ENCODE peak calls at places on chromosome 15, in ten cellular contexts. A is AG09319, R is bronchial epithelial cell, J is left lung, V is GM20000, Q is ovary, S is HCT116, K is heart left ventricle, L is breast epithelium, N is uterus. Z is an unnamed sample.

GRCh38 chr15:88792342-88793282 is 10.6 kb upstream of the ACAN start:
- DNase-seq in A (no peak), R (no peak), J (no peak), V (no peak), Q (no peak), S (no peak), K (no peak), L (no peak), N (no peak), Z (no peak)

GRCh38 chr15:43218908-43219706 is 1.7 kb downstream of the EPB42 start:
- DNase-seq in A (no peak), R (peak), J (no peak), V (no peak), Q (no peak), S (no peak), K (no peak), L (peak), N (no peak), Z (peak)

GRCh38 chr15:71802770-71803169 is 7.6 kb upstream of the NR2E3 start:
- DNase-seq in A (no peak), R (no peak), J (no peak), V (peak), Q (no peak), S (no peak), K (no peak), L (no peak), N (no peak), Z (no peak)

GRCh38 chr15:68385240-68385561 is 46.8 kb downstream of the ITGA11 start:
- DNase-seq in A (no peak), R (no peak), J (peak), V (no peak), Q (no peak), S (no peak), K (no peak), L (no peak), N (peak), Z (no peak)

GRCh38 chr15:74541494-74542191 is 623 bp downstream of the ARID3B start:
- DNase-seq in A (no peak), R (peak), J (peak), V (peak), Q (peak), S (no peak), K (no peak), L (no peak), N (peak), Z (peak)

GRCh38 chr15:68739390-68740075 is 81.2 kb downstream of the ANP32A start:
- DNase-seq in A (no peak), R (no peak), J (no peak), V (no peak), Q (no peak), S (no peak), K (no peak), L (no peak), N (no peak), Z (peak)

GRCh38 chr15:88419830-88420229 is 47.4 kb downstream of the MRPL46 start:
- DNase-seq in A (no peak), R (peak), J (no peak), V (no peak), Q (no peak), S (no peak), K (no peak), L (no peak), N (no peak), Z (peak)

GRCh38 chr15:63497642-63498100 is 6.7 kb upstream of the USP3 start:
- DNase-seq in A (no peak), R (no peak), J (peak), V (no peak), Q (no peak), S (no peak), K (no peak), L (no peak), N (no peak), Z (no peak)

DNA sequence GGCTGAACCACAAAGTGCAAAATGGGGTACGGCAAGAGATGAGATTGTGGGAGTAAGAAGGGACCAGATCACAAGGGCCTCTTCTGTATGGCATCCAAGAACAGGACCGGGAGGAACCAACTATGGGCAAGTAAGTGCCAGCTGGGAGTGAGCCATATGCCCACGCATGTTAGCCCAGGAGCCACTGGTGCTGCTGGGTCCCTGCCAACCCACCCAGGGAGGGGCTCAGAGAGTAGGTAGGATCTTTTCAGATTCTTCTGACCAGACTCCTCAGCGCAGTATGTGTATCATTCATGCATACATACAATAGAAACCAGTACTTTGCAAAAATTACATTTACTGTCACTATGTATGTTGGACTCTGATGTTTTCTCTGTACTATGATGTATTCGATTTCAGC is 54.0 kb downstream of the RAB11A start:
- DNase-seq in A (no peak), R (no peak), J (no peak), V (no peak), Q (no peak), S (no peak), K (no peak), L (no peak), N (no peak), Z (no peak)
- TF ChIP-seq CTCF in A (no peak), R (no peak), J (no peak), V (no peak), Q (no peak), S (no peak), K (no peak), L (no peak), N (no peak), Z (no peak)

DNA sequence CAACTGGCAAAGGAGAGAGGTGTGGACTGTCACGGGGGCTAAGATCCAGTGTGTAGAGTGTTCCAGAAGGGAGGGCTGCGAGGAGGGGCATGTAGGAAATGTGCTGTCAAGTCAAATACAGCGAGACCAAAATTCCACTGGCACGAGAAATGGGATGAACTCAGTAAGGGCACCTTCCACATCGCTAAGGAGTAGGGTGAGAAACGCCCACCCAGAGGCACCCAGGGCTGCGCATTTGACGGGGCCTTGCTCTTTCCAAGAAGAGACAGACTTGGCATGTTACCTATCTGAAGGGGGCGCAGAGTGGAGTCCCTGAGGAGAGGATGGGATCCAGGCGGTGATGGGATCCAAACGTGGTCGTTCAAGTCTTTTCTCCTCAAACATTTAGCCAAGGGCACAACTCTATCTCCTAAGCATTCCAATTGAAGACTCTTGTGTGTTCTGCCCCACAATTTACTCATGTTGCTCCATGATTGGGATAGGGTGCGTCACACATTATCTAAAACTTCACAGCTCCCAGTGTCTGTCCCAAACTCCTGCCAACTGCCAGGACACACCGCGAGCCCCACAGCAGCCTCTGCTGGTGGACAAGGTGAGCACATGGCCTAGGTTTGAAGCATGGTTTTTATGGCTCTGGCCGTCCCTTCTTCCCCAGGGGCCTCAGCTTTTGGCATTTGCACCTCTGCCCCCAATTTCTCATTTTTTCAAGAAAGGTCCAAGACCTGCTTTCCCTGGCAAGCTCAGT is 7.6 kb downstream of the SELENOS start:
- DNase-seq in A (no peak), R (no peak), J (no peak), V (no peak), Q (no peak), S (no peak), K (no peak), L (no peak), N (no peak), Z (peak)
- TF ChIP-seq CTCF in A (peak), R (peak), J (no peak), V (peak), Q (no peak), S (peak), K (peak), L (no peak), N (no peak), Z (peak)

GRCh38 chr15:57542505-57542817 is 49.2 kb upstream of the MYZAP start:
- DNase-seq in A (no peak), R (peak), J (no peak), V (no peak), Q (no peak), S (no peak), K (no peak), L (no peak), N (no peak), Z (no peak)
- TF ChIP-seq CTCF in A (no peak), R (no peak), J (no peak), V (peak), Q (no peak), S (no peak), K (peak), L (no peak), N (no peak), Z (no peak)

GRCh38 chr15:39628131-39628482 is 47.2 kb downstream of the THBS1 start:
- DNase-seq in A (no peak), R (no peak), J (no peak), V (no peak), Q (no peak), S (no peak), K (no peak), L (no peak), N (no peak), Z (no peak)
- TF ChIP-seq CTCF in A (peak), R (peak), J (no peak), V (no peak), Q (no peak), S (no peak), K (peak), L (peak), N (no peak), Z (peak)

DNA sequence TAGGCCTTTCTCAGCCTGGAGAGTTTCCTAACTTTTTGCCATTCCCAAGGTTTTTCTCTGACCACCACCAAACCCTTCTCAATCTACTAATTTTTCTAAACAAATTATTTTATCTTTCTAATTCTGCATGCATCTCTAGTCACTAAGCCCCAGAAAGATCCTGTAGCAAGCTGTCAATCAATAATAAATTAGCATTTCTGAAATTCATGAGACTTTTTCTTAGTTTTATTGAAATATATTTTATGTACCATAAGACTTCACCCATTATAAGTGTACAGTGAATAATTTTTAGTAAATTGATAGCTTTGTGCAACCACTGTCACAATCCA is 22.4 kb upstream of the AP4E1 start:
- DNase-seq in A (no peak), R (no peak), J (no peak), V (no peak), Q (no peak), S (no peak), K (no peak), L (no peak), N (no peak), Z (no peak)
- TF ChIP-seq CTCF in A (no peak), R (no peak), J (no peak), V (no peak), Q (no peak), S (no peak), K (no peak), L (no peak), N (no peak), Z (no peak)

GRCh38 chr15:46312133-46312740 is 677.4 kb downstream of the SQOR start:
- DNase-seq in A (peak), R (peak), J (peak), V (peak), Q (no peak), S (peak), K (no peak), L (peak), N (peak), Z (peak)
- TF ChIP-seq CTCF in A (peak), R (peak), J (peak), V (peak), Q (no peak), S (peak), K (peak), L (peak), N (peak), Z (peak)

GRCh38 chr15:78831229-78832207 is 20.3 kb upstream of the ADAMTS7 start:
- DNase-seq in A (no peak), R (no peak), J (no peak), V (no peak), Q (no peak), S (no peak), K (no peak), L (no peak), N (no peak), Z (no peak)
- TF ChIP-seq CTCF in A (no peak), R (no peak), J (no peak), V (no peak), Q (no peak), S (no peak), K (no peak), L (no peak), N (no peak), Z (no peak)